ENCODE peak calls at places on chromosomes 3 and 15, in five cellular contexts. L is T-helper 2 cell, O is pancreas, U is activated T-cell treated with anti-CD3 and anti-CD28 coated beads for 4 hours, Z is neural crest cell. W is an unnamed sample.

GRCh38 chr3:53227993-53228885 is 27.6 kb downstream of the TKT start:
- DNase-seq in U (no peak), O (no peak), Z (no peak), L (no peak), W (no peak)

GRCh38 chr3:48507256-48508061 is 3.5 kb upstream of the SHISA5 start:
- DNase-seq in U (peak), Z (peak), L (peak), O (peak), W (peak)

GRCh38 chr15:28913171-28913765 is 27.5 kb downstream of the APBA2 start:
- DNase-seq in O (no peak), L (no peak), Z (no peak), U (no peak), W (no peak)

GRCh38 chr15:68252925-68253534 is 23.5 kb upstream of the CLN6 start:
- DNase-seq in Z (no peak), L (no peak), O (no peak), U (no peak), W (peak)

GRCh38 chr15:40941528-40942336 is 11.5 kb upstream of the CHAC1 start:
- DNase-seq in Z (peak), L (peak), U (peak), O (peak), W (peak)

GRCh38 chr3:139811331-139811730 is 123.7 kb upstream of the CLSTN2 start:
- DNase-seq in U (no peak), L (no peak), O (no peak), Z (no peak), W (no peak)

GRCh38 chr3:105278688-105279087 is 88.0 kb upstream of the ALCAM start:
- DNase-seq in U (no peak), Z (no peak), O (no peak), L (no peak), W (no peak)

GRCh38 chr3:41955192-41955591 is 6.7 kb downstream of the ULK4 start:
- DNase-seq in Z (no peak), L (no peak), O (no peak), U (no peak), W (no peak)

GRCh38 chr15:62848631-62849050 is 193.9 kb upstream of the TPM1 start:
- DNase-seq in O (no peak), L (no peak), U (no peak), Z (no peak), W (no peak)

GRCh38 chr3:105844713-105845112 is 24.1 kb downstream of the CBLB start:
- DNase-seq in L (no peak), O (no peak), Z (no peak), U (no peak), W (no peak)

GRCh38 chr3:151047636-151048035 is 37.8 kb upstream of the MED12L start:
- DNase-seq in Z (no peak), O (no peak), U (no peak), L (no peak), W (no peak)

GRCh38 chr3:160210799-160211221 is 14.4 kb upstream of the C3orf80 start:
- DNase-seq in Z (no peak), O (no peak), L (no peak), U (no peak), W (peak)

GRCh38 chr15:59491062-59491461 is 53.1 kb downstream of the FAM81A start:
- DNase-seq in L (no peak), O (no peak), U (no peak), Z (no peak), W (no peak)

GRCh38 chr3:159380891-159381290 is 579.0 kb downstream of the MFSD1 start:
- DNase-seq in Z (no peak), L (no peak), U (no peak), O (no peak), W (no peak)

GRCh38 chr15:93173369-93173768 is 84.4 kb upstream of the RGMA start:
- DNase-seq in Z (no peak), L (no peak), O (no peak), U (no peak), W (peak)

GRCh38 chr15:73753250-73754130 is at the start of gene INSYN1:
- DNase-seq in O (peak), Z (peak), U (no peak), L (no peak), W (no peak)

GRCh38 chr3:135762188-135762853 is 203.2 kb upstream of the PPP2R3A start:
- DNase-seq in U (no peak), O (no peak), Z (no peak), L (no peak), W (peak)

GRCh38 chr3:31981206-31982181 is at the start of the genes OSBPL10 and ZNF860:
- DNase-seq in L (no peak), O (peak), Z (no peak), U (no peak), W (peak)

GRCh38 chr3:54870423-54870822 is 57.4 kb downstream of the LRTM1 start:
- DNase-seq in O (no peak), L (no peak), U (no peak), Z (peak), W (peak)

GRCh38 chr3:159760056-159760455 is 228.6 kb upstream of the IL12A start:
- DNase-seq in L (no peak), U (no peak), Z (no peak), O (no peak), W (no peak)

GRCh38 chr3:66366747-66367146 is 134.1 kb downstream of the LRIG1 start:
- DNase-seq in Z (no peak), O (no peak), L (no peak), U (no peak), W (no peak)

GRCh38 chr3:161349529-161350278 is 21.6 kb downstream of the SPTSSB start:
- DNase-seq in Z (no peak), U (peak), L (no peak), O (no peak), W (peak)

GRCh38 chr3:126537116-126537729 is 13.3 kb downstream of the CHST13 start:
- DNase-seq in L (no peak), U (no peak), O (no peak), Z (no peak), W (no peak)

GRCh38 chr3:22263042-22263441 is 512.0 kb upstream of the ZNF385D start:
- DNase-seq in L (no peak), O (no peak), Z (no peak), U (no peak), W (no peak)

GRCh38 chr3:136984837-136985236 is 27.1 kb downstream of the IL20RB start:
- DNase-seq in O (no peak), U (no peak), Z (no peak), L (no peak), W (peak)

GRCh38 chr3:195270350-195271115 is 426 bp downstream of the XXYLT1 start:
- DNase-seq in O (peak), L (peak), U (peak), Z (peak), W (peak)

GRCh38 chr3:11494131-11494916 is 149.4 kb downstream of the VGLL4 start:
- DNase-seq in Z (no peak), O (no peak), U (no peak), L (no peak), W (no peak)

GRCh38 chr3:4856986-4857385 is 122.3 kb upstream of the BHLHE40 start:
- DNase-seq in U (no peak), L (no peak), Z (no peak), O (no peak), W (no peak)

GRCh38 chr3:107063351-107063750 is 313.9 kb upstream of the CCDC54 start:
- DNase-seq in Z (no peak), O (no peak), L (no peak), U (no peak), W (no peak)

GRCh38 chr3:114214542-114215341 is 22.6 kb downstream of the ZNF80 start:
- DNase-seq in Z (no peak), L (no peak), O (no peak), U (no peak), W (no peak)